ENCODE peak calls at places on chromosomes 7 and 10, in nine cellular contexts. V is cardiac fibroblast, J is tibial nerve, O is right atrium auricular region, T is Calu3, Y is colonic mucosa, U is kidney epithelial cell, A is HL-60, B is spleen. P is an unnamed sample.

GRCh38 chr7:8185907-8186306 is 76.1 kb downstream of the ICA1 start:
- DNase-seq in V (no peak), J (no peak), O (no peak), T (no peak), Y (no peak), U (no peak), A (no peak), B (no peak), P (no peak)

GRCh38 chr7:1886361-1887064 is 216.4 kb downstream of the ELFN1 start:
- DNase-seq in V (no peak), J (no peak), O (no peak), T (no peak), Y (no peak), U (no peak), A (no peak), B (no peak), P (no peak)

GRCh38 chr10:70592186-70592735 is 10.3 kb downstream of the PRF1 start:
- DNase-seq in V (no peak), J (no peak), O (no peak), T (no peak), Y (peak), U (no peak), A (no peak), B (no peak), P (no peak)

GRCh38 chr7:156145184-156145583 is 332.9 kb upstream of the SHH start:
- DNase-seq in V (no peak), J (no peak), O (no peak), T (no peak), Y (no peak), U (no peak), A (no peak), B (no peak), P (no peak)

GRCh38 chr7:96996111-96996936 is 9.0 kb upstream of the DLX6 start:
- DNase-seq in V (no peak), J (no peak), O (no peak), T (no peak), Y (no peak), U (no peak), A (no peak), B (no peak), P (no peak)

GRCh38 chr10:1461016-1461415 is 276.3 kb downstream of the ADARB2 start:
- DNase-seq in V (no peak), J (no peak), O (peak), T (no peak), Y (no peak), U (no peak), A (no peak), B (no peak), P (no peak)

GRCh38 chr10:100811261-100811660 is 65.9 kb downstream of the PAX2 start:
- DNase-seq in V (no peak), J (no peak), O (no peak), T (no peak), Y (no peak), U (no peak), A (no peak), B (no peak), P (no peak)

GRCh38 chr7:151416921-151417320 is 7.1 kb upstream of the WDR86 start:
- DNase-seq in V (peak), J (no peak), O (no peak), T (no peak), Y (no peak), U (no peak), A (no peak), B (peak), P (no peak)

GRCh38 chr7:26627221-26627620 is 237.2 kb downstream of the SKAP2 start:
- DNase-seq in V (no peak), J (no peak), O (no peak), T (no peak), Y (no peak), U (no peak), A (no peak), B (no peak), P (peak)

GRCh38 chr7:98078197-98078870 is 28.3 kb upstream of the LMTK2 start:
- DNase-seq in V (no peak), J (no peak), O (no peak), T (no peak), Y (no peak), U (no peak), A (no peak), B (no peak), P (no peak)

GRCh38 chr7:118142012-118142411 is 42.0 kb upstream of the LSM8 start:
- DNase-seq in V (no peak), J (no peak), O (no peak), T (no peak), Y (no peak), U (no peak), A (no peak), B (no peak), P (no peak)

GRCh38 chr7:135662123-135662372 is 266 bp upstream of the STMP1 start:
- DNase-seq in V (no peak), J (no peak), O (no peak), T (no peak), Y (no peak), U (no peak), A (no peak), B (no peak), P (no peak)
- TF ChIP-seq CTCF in V (no peak), J (peak), O (peak), T (no peak), Y (peak), U (no peak), A (no peak), B (no peak), P (no peak)

DNA sequence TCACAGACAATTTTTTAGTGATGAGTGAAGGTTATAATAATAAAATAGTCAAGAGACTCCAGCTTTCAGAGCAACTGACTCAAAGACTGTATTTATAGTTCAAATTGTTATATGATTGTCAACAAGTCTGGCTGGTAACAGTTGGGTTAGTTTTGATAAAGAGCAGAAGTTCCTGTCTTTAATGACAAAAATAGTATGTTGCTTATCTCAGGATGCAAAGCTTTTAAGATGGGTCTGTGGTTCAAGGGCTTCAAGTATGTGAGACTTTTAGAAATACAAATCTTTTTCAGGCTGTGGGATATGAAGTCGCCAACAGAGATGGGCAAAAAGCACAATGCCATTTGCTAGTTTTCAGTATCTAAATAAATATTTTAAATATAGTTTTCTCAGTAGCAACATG is 118.4 kb downstream of the ABCA13 start:
- DNase-seq in V (no peak), J (no peak), O (no peak), T (no peak), Y (no peak), U (no peak), A (no peak), B (no peak), P (no peak)
- TF ChIP-seq CTCF in V (no peak), J (no peak), O (no peak), T (no peak), Y (no peak), U (no peak), A (no peak), B (no peak), P (no peak)

DNA sequence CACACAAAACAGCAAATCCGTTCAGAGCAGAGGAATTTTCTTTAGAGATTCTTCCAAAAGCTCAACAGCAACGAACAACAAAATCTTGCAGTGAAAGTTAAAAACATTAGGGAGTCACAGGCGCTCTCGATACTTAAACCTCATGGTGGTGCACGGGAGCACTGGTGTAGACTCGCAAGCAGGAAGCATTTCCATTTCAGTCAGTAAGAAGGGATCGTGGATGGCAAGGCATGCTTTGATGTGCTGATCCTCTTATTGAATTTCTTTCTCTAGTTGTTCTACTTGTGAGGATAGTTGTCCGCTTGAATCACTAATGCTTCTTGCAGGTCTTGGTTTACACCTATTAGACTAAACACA is 264.7 kb downstream of the SKIDA1 start:
- DNase-seq in V (peak), J (no peak), O (no peak), T (no peak), Y (no peak), U (no peak), A (no peak), B (peak), P (no peak)
- TF ChIP-seq CTCF in V (no peak), J (no peak), O (no peak), T (no peak), Y (no peak), U (no peak), A (no peak), B (no peak), P (no peak)

GRCh38 chr7:77442631-77443420 is 26.7 kb upstream of the GSAP start:
- DNase-seq in V (peak), J (no peak), O (no peak), T (no peak), Y (no peak), U (no peak), A (no peak), B (no peak), P (no peak)

GRCh38 chr7:77436889-77437265 is 20.7 kb upstream of the GSAP start:
- DNase-seq in V (no peak), J (no peak), O (no peak), T (no peak), Y (no peak), U (no peak), A (no peak), B (no peak), P (no peak)

GRCh38 chr7:77444123-77444522 is 28.0 kb upstream of the GSAP start:
- DNase-seq in V (no peak), J (no peak), O (no peak), T (no peak), Y (no peak), U (no peak), A (no peak), B (no peak), P (no peak)

GRCh38 chr7:77441046-77441445 is 24.9 kb upstream of the GSAP start:
- DNase-seq in V (no peak), J (no peak), O (no peak), T (no peak), Y (no peak), U (no peak), A (no peak), B (no peak), P (no peak)

DNA sequence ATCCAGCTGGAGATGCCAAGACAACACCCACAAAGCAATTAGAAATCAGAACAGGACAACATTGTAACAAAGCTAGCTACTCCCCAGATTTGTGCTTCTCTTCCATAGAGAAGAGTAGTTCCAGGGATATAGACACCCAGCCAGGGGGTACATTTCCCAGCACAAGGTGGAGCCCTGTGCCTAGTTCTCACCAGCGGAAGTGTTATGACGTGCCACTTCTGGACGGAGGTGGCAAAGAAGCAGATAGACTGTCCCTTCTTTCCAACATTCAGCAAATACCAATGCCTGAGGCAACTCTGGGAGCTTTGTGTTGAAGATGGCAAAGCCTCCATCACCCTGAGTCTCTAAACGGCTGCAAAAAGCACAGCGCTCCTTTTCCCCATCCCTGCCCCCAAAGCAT is 23.4 kb upstream of the GSAP start:
- DNase-seq in V (peak), J (peak), O (no peak), T (peak), Y (peak), U (no peak), A (no peak), B (no peak), P (no peak)
- TF ChIP-seq CTCF in V (peak), J (peak), O (peak), T (peak), Y (peak), U (peak), A (peak), B (peak), P (no peak)

DNA sequence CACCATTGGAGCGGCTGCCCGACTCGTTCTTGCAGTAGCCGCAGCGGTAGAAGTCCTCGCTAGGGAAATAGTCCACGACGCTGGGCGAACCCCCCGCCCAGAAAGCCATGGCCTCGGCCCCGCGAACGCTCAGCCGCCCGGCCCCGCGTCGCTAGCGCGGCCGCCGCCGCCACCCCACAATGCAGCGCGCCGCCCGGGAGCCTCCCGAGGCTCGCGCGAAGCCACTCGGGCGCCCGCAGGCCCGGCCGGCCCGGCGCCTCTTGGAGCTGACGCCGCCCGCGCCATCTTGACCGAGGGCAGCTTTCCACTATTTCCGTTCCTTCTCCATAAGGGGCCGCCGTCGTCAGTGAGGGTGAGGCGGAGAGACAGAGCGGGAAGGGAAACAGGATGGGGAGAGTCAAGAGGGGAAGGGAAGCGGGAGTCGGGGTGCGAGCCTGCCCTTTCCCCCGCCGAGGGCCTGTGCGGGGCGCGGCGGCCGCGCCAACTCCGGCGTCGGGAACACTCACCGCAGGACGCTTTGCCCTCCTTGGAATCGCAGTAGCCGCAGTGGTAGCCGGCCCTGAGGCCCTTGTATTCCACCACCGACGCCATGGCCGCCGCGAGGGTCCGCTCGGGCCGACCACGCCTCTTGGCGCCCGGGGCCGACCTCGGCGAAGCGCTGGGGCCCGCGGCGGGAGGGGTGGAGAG is at the start of gene ATE1:
- DNase-seq in V (peak), J (peak), O (peak), T (peak), Y (peak), U (peak), A (peak), B (peak), P (peak)
- TF ChIP-seq CTCF in V (no peak), J (no peak), O (no peak), T (no peak), Y (no peak), U (no peak), A (no peak), B (no peak), P (no peak)

DNA sequence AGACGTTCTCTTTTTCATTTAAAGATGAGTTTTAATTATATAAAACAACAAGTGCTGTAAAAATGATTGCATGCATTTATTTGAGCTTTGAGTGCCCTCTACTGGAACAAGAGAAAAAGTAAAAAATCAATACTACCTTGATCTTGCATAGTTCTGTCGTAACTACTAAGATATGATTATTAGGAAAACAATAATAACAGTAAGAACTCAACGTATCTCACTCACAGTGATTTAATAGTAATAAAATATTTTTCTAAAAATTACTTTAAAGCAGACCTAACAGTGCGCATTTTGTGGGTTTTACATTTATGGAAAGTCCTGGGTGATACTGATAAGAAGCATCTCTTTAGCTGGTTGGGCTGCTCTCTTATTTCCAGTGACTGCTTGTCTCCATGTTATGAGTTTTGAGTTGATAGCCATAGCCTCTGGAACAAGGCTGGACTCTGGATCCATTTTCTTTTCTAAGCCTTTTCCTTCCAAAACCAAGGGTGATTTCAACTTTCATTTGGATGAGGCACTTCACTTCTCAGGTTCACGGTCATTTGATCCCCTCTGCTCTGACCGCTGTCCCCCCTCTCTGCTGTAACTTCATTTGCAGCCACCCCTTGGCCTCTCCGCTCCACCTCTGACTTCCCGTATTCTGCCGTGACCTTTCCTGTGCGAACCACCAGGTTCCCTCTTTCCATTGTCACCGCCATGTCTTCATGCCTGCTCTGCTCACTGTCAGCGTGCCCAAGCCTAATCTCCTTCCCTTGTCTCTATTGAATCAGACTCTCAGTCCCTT is 29.6 kb upstream of the INHBA start:
- DNase-seq in V (peak), J (no peak), O (no peak), T (no peak), Y (no peak), U (no peak), A (no peak), B (peak), P (no peak)
- TF ChIP-seq CTCF in V (peak), J (peak), O (no peak), T (peak), Y (no peak), U (peak), A (no peak), B (no peak), P (no peak)

DNA sequence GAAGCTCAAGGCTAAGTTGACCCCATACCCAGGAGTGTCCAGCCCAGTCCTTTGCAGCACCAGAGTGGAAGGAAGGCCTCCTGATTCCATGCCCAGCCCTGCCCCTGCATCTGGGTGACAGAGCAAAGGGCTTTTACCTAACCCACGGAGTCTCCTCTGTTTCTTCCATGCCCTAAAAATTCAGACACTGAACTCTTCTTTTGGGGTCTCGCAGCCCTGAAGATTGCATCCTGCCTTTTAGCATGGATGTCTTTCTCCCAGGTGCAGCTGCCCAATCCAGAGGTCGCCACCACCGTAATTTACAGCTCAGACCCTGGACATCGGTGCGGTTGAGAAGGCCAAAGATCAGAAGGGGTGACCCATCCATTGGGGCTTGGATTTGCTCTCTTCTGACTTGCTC is 50.8 kb downstream of the CXCL12 start:
- DNase-seq in V (no peak), J (no peak), O (peak), T (no peak), Y (no peak), U (no peak), A (no peak), B (no peak), P (peak)
- TF ChIP-seq CTCF in V (no peak), J (no peak), O (no peak), T (no peak), Y (no peak), U (no peak), A (no peak), B (no peak), P (no peak)

GRCh38 chr7:22664988-22665798 is 61.8 kb upstream of the IL6 start:
- DNase-seq in V (no peak), J (no peak), O (no peak), T (no peak), Y (no peak), U (no peak), A (no peak), B (peak), P (no peak)

GRCh38 chr7:22665816-22666375 is 61.1 kb upstream of the IL6 start:
- DNase-seq in V (no peak), J (no peak), O (no peak), T (no peak), Y (no peak), U (no peak), A (no peak), B (no peak), P (no peak)

GRCh38 chr7:22667187-22667561 is 59.8 kb upstream of the IL6 start:
- DNase-seq in V (no peak), J (no peak), O (no peak), T (no peak), Y (no peak), U (no peak), A (no peak), B (no peak), P (no peak)

GRCh38 chr7:22667562-22668239 is 59.3 kb upstream of the IL6 start:
- DNase-seq in V (peak), J (no peak), O (no peak), T (peak), Y (no peak), U (peak), A (no peak), B (no peak), P (no peak)

DNA sequence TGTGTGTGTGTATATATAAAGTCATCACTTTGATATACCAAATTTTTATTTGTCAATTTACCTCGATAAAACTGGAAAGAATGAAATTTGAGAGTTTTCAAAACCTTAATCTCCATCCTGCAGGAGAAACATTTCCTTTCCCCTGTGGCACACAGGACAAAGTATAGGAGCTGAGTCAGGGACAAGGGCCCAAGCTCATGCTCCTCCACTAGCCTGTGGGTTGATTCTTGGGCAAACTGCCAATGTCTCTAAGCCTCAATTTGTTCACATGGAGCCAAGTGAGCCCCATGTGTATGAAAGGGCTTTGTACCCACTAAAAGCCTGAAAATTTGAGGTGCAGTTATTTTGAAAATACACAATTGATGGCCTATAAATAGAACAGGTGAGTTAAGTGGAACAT is 60.3 kb upstream of the IL6 start:
- DNase-seq in V (peak), J (no peak), O (no peak), T (peak), Y (no peak), U (no peak), A (no peak), B (no peak), P (no peak)
- TF ChIP-seq CTCF in V (no peak), J (no peak), O (no peak), T (no peak), Y (no peak), U (no peak), A (no peak), B (no peak), P (no peak)

GRCh38 chr10:44627591-44628354 is 242.9 kb upstream of the CXCL12 start:
- DNase-seq in V (peak), J (no peak), O (no peak), T (no peak), Y (no peak), U (no peak), A (no peak), B (no peak), P (no peak)
- TF ChIP-seq CTCF in V (no peak), J (no peak), O (no peak), T (no peak), Y (no peak), U (no peak), A (no peak), B (no peak), P (no peak)